ENCODE peak calls at places on chromosomes 2 and 18, in eight cellular contexts. O is Karpas-422, G is uterus, W is tibial artery, A is body of pancreas, L is right atrium auricular region, E is SJCRH30, X is fibroblast of lung. Z is an unnamed sample. For H3K4me1, the result is how much of the 10 kb centered on the place peaks cover.

GRCh38 chr2:29568135-29568534 is 353.3 kb downstream of the ALK start:
- DNase-seq in L (no peak), X (no peak), A (no peak), W (no peak), E (no peak), G (no peak), O (peak), Z (no peak)

GRCh38 chr2:8857709-8858108 is 20.3 kb upstream of the KIDINS220 start:
- DNase-seq in L (no peak), O (no peak), W (no peak), E (no peak), A (no peak), G (no peak), X (no peak), Z (no peak)

GRCh38 chr18:78006805-78007204 is 757.2 kb downstream of the GALR1 start:
- DNase-seq in W (no peak), L (no peak), E (no peak), O (no peak), X (no peak), A (no peak), G (no peak), Z (no peak)

GRCh38 chr2:26550276-26551015 is 72.5 kb upstream of the OTOF start:
- DNase-seq in E (no peak), O (no peak), G (no peak), A (no peak), X (no peak), W (no peak), L (no peak), Z (no peak)

GRCh38 chr2:169415233-169415748 is 53.0 kb upstream of the LRP2 start:
- DNase-seq in L (no peak), A (no peak), G (no peak), X (no peak), O (peak), W (no peak), E (no peak), Z (no peak)

GRCh38 chr2:25042321-25043240 is 705 bp downstream of the EFR3B start:
- DNase-seq in O (peak), E (peak), X (peak), W (peak), L (no peak), G (no peak), A (peak), Z (no peak)

GRCh38 chr2:157856157-157856455 is 20.0 kb downstream of the ACVR1 start:
- DNase-seq in G (no peak), O (no peak), L (no peak), A (no peak), E (no peak), X (no peak), W (no peak), Z (no peak)

GRCh38 chr2:61620244-61621159 is 82.3 kb upstream of the XPO1 start:
- DNase-seq in G (no peak), A (no peak), X (peak), W (no peak), E (peak), L (no peak), O (no peak), Z (no peak)

GRCh38 chr2:234164499-234165409 is 114.3 kb downstream of the SPP2 start:
- DNase-seq in A (no peak), L (no peak), W (no peak), O (no peak), X (no peak), G (no peak), E (peak), Z (no peak)

GRCh38 chr2:54439582-54439981 is 16.5 kb upstream of the SPTBN1 start:
- DNase-seq in G (no peak), W (no peak), E (no peak), L (no peak), A (no peak), O (no peak), X (no peak), Z (no peak)

GRCh38 chr18:35510071-35511010 is 12.6 kb upstream of the INO80C start:
- DNase-seq in X (no peak), L (peak), W (no peak), A (no peak), E (no peak), O (no peak), G (no peak), Z (no peak)
- H3K4me1 ChIP-seq in X (under half), L (under half), W (under half), A (under half), E (under half), O (under half), G (under half), Z (under half)

GRCh38 chr2:43027496-43027895 is 198.9 kb downstream of the ZFP36L2 start:
- DNase-seq in L (no peak), E (no peak), A (no peak), W (no peak), G (no peak), X (no peak), O (no peak), Z (no peak)
- H3K4me1 ChIP-seq in L (under half), E (under half), A (under half), W (under half), G (under half), X (under half), O (under half), Z (under half)

DNA sequence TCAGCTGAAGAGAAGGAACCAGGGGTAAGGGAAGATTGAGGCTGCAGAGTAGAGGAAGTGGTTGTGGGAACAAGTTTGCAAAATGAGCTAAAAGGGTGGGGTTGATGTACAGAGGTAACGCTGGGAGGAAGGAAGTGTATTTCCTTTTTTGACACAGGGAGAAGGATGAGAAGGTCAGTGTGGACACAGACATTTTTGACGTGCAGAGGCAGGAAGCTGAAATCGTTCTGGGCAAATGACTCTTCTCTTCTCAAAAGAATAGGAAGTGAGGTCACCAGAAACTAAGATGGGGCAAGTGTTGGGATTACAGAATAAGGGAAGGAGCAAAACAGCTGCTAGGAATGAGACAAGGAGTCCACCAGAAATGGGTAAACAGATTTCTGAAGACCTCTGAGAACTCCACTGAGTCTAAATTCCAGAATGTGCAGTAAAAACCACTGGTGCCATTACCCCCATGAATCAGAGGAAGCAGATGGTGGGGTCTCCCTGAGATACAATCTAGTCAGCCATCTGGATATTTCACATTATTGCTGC is 20.0 kb upstream of the RNF149 start:
- DNase-seq in A (no peak), X (peak), E (peak), G (no peak), L (no peak), W (no peak), O (no peak), Z (no peak)
- H3K4me1 ChIP-seq in A (under half), X (under half), E (under half), G (under half), L (under half), W (under half), O (under half), Z (under half)

DNA sequence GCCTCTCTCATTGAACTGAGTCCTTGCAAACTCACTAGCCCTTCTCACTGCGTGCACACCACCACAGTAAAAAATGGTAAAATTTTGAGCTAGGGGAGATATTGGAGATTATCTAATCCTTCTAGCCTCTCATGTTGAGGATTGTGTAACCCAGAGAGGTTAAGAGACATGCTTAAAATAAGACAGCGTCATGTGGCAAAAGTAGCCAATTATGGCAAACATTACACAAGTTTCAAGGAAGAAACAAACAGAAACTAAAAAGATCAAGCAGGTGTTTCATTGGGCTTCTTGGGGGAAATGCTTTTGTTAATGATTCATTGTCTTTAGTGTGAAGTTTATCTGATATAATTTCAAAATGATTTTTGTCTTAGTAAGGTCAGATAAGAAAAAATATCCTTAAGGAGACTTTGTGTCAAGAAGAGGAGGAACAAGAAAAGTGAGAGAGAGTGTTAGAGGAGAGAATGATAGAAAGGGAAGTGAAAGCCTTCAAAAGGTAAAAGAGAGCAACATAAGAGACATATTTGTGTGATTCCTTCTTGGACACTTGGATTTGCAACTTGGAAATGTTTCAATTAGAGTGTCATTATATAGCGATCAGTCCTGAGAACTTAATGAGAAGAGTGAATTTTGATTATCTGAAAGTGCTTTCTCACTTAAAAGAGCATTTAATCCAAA is 893.8 kb upstream of the FAM98A start:
- DNase-seq in L (no peak), G (no peak), W (no peak), X (no peak), E (no peak), O (no peak), A (no peak), Z (no peak)
- H3K4me1 ChIP-seq in L (under half), G (under half), W (under half), X (under half), E (under half), O (under half), A (under half), Z (under half)

GRCh38 chr2:101763496-101764333 is 66.2 kb downstream of the MAP4K4 start:
- DNase-seq in X (no peak), E (no peak), L (no peak), G (no peak), A (no peak), O (no peak), W (no peak), Z (no peak)

GRCh38 chr2:101766871-101767739 is 69.6 kb downstream of the MAP4K4 start:
- DNase-seq in A (no peak), E (peak), L (no peak), W (no peak), G (no peak), X (peak), O (no peak), Z (no peak)

GRCh38 chr2:101759162-101759561 is 61.7 kb downstream of the MAP4K4 start:
- DNase-seq in L (peak), W (peak), O (no peak), A (no peak), X (peak), E (no peak), G (peak), Z (no peak)

GRCh38 chr2:101766337-101766736 is 68.8 kb downstream of the MAP4K4 start:
- DNase-seq in A (no peak), W (no peak), L (no peak), G (no peak), X (no peak), E (no peak), O (no peak), Z (no peak)

GRCh38 chr2:101762451-101763171 is 65.1 kb downstream of the MAP4K4 start:
- DNase-seq in G (no peak), X (no peak), L (no peak), E (peak), A (no peak), W (no peak), O (no peak), Z (no peak)
- H3K4me1 ChIP-seq in G (under half), X (under half), L (under half), E (under half), A (under half), W (under half), O (under half), Z (under half)

DNA sequence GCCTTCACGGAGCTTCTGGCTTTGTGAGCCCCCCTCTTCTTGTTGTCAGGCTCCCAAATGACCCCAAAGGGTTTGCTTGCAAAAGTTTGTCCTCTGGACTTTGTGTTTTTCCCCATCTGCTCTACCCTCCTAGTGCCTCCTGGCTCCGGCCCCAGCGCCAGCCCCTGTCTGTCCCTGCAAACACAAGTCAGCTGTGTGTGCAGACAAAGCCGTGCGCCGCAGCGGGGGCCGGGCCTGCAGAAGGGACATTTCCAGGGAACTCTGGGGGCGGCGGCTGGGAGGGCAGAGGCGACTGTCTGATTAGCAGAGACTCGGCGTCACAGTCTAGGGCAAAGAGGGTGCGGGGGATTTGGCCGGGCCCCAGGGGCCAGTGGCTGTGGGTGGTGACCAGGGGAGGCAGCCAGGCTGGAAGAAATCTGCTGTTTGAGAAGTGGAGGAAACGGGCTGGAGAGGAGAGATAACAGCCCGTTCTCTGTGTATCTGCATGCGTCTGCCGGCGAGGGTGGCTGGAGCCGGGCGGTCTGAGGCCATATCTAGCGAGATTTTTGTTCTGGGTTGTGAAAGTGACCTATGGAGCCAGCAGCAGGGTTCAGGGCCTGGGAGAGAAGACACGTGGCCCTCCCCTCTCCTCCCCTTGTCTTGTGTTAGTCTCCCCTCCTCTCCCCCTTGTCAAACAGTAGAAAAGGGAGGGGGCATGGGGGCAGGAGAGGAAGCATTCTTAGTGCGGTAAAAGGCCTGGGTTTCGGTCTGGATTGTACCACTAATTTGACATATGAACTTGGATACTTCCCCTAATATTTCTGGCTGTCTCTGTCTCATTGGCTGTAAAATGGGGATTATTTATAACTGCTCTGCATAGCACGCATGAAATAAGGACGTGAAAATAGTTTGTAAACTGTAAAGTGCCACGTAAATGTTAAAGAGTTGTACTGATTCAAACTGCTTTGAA is 169.4 kb downstream of the SMAD7 start:
- DNase-seq in W (peak), O (no peak), A (peak), E (no peak), L (peak), G (peak), X (peak), Z (peak)
- H3K4me1 ChIP-seq in W (under half), O (under half), A (under half), E (under half), L (under half), G (under half), X (under half), Z (under half)

GRCh38 chr2:136325844-136326291 is 207.9 kb upstream of the CXCR4 start:
- DNase-seq in E (no peak), A (no peak), W (no peak), O (no peak), L (no peak), G (no peak), X (no peak), Z (no peak)

GRCh38 chr2:136322436-136322835 is 204.5 kb upstream of the CXCR4 start:
- DNase-seq in G (no peak), L (no peak), A (no peak), E (no peak), W (no peak), O (no peak), X (no peak), Z (no peak)

GRCh38 chr2:136323935-136324334 is 206.0 kb upstream of the CXCR4 start:
- DNase-seq in E (no peak), G (no peak), W (no peak), X (no peak), L (no peak), O (no peak), A (no peak), Z (no peak)

GRCh38 chr2:136324966-136325365 is 207.0 kb upstream of the CXCR4 start:
- DNase-seq in E (no peak), X (no peak), L (no peak), G (no peak), A (no peak), W (no peak), O (no peak), Z (no peak)

DNA sequence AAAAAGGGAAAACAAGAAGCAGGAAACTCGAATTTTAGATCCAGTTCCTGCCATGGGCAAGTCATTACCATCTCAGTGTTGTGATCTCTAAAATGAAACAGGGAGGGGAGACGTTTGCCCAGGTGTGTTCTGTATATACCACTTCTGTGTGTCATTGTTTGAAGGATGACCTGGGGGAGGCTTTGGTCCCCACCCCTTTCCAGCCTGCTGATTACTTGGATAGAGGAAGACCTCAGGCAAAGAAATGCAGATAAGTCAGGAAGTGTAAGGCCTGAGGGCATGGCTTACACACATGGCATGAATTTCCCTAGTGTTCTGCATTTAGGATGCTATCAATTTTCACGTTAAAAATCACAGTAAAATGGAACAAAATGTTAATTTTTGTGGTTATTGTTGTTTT is 205.3 kb upstream of the CXCR4 start:
- DNase-seq in E (no peak), A (no peak), L (no peak), W (no peak), G (no peak), X (no peak), O (no peak), Z (no peak)
- H3K4me1 ChIP-seq in E (under half), A (under half), L (under half), W (under half), G (under half), X (under half), O (under half), Z (under half)

GRCh38 chr2:235611337-235611736 is 117.5 kb downstream of the AGAP1 start:
- DNase-seq in W (no peak), G (no peak), A (no peak), L (no peak), X (no peak), O (no peak), E (no peak), Z (no peak)
- H3K4me1 ChIP-seq in W (under half), G (under half), A (under half), L (under half), X (under half), O (under half), E (under half), Z (under half)